ENCODE peak calls at places on chromosome 22, in eight cellular contexts. J, S, I, Z, U, K, D and M are unnamed samples. For H3K9me3, the result is how much of the 10 kb centered on the place peaks cover.

GRCh38 chr22:41816241-41816640 is 15.8 kb downstream of the CCDC134 start:
- DNase-seq in D (no peak), S (no peak), U (no peak), K (no peak), Z (no peak), I (no peak), J (no peak), M (no peak)

GRCh38 chr22:19757140-19757984 is 3.2 kb upstream of the TBX1 start:
- DNase-seq in D (no peak), S (no peak), I (no peak), U (no peak), Z (no peak), J (peak), K (no peak), M (no peak)

GRCh38 chr22:38062782-38063181 is 5.6 kb downstream of the PICK1 start:
- DNase-seq in I (no peak), K (no peak), J (no peak), S (no peak), Z (no peak), D (no peak), U (no peak), M (no peak)

GRCh38 chr22:30344447-30345200 is 12.1 kb downstream of the SF3A1 start:
- DNase-seq in S (no peak), Z (no peak), U (no peak), J (no peak), K (no peak), D (no peak), I (no peak), M (no peak)

GRCh38 chr22:38623357-38623756 is 32.8 kb downstream of the FAM227A start:
- DNase-seq in U (no peak), D (no peak), K (no peak), S (no peak), I (no peak), Z (no peak), J (no peak), M (no peak)

GRCh38 chr22:20302438-20303228 is 17.2 kb downstream of the DGCR6L start:
- DNase-seq in Z (no peak), J (peak), I (no peak), D (no peak), U (no peak), K (no peak), S (no peak), M (no peak)

GRCh38 chr22:26748845-26749244 is 91.5 kb downstream of the MIAT start:
- DNase-seq in I (no peak), Z (no peak), J (no peak), S (no peak), D (no peak), U (no peak), K (no peak), M (no peak)

GRCh38 chr22:24059121-24059520 is 48.0 kb downstream of the CABIN1 start:
- DNase-seq in U (no peak), J (no peak), Z (no peak), I (no peak), S (no peak), K (no peak), D (no peak), M (peak)

GRCh38 chr22:19759459-19759993 is 1.1 kb upstream of the TBX1 start:
- DNase-seq in I (no peak), S (no peak), Z (no peak), D (no peak), J (no peak), U (no peak), K (no peak), M (no peak)

GRCh38 chr22:44019846-44020245 is 4.3 kb upstream of the PARVB start:
- DNase-seq in I (no peak), K (peak), S (no peak), Z (no peak), U (no peak), D (no peak), J (no peak), M (no peak)

GRCh38 chr22:26403827-26404226 is 25.2 kb upstream of the ASPHD2 start:
- DNase-seq in K (no peak), U (no peak), J (no peak), Z (no peak), D (no peak), I (no peak), S (no peak), M (no peak)

GRCh38 chr22:45441158-45441557 is 27.7 kb downstream of the RIBC2 start:
- DNase-seq in J (no peak), I (no peak), S (peak), Z (no peak), U (no peak), K (peak), D (no peak), M (no peak)

GRCh38 chr22:40434101-40434500 is 63.7 kb downstream of the SGSM3 start:
- DNase-seq in J (no peak), Z (no peak), U (no peak), D (no peak), S (no peak), K (no peak), I (no peak), M (no peak)

GRCh38 chr22:41917906-41918791 is 3.3 kb upstream of the SHISA8 start:
- DNase-seq in I (no peak), K (peak), D (no peak), U (no peak), Z (no peak), J (peak), S (peak), M (no peak)

GRCh38 chr22:20397498-20397897 is 3.5 kb downstream of the ZNF74 start:
- DNase-seq in Z (no peak), I (no peak), U (no peak), D (no peak), K (no peak), J (no peak), S (no peak), M (no peak)

GRCh38 chr22:25448435-25449051 is 115.9 kb upstream of the GRK3 start:
- DNase-seq in D (no peak), S (peak), I (no peak), J (no peak), U (no peak), K (no peak), Z (no peak), M (no peak)

GRCh38 chr22:46027219-46028068 is 50.5 kb upstream of the WNT7B start:
- DNase-seq in I (peak), U (no peak), Z (no peak), K (peak), D (no peak), S (no peak), J (peak), M (no peak)

GRCh38 chr22:41914611-41915034 is 251 bp downstream of the SHISA8 start:
- DNase-seq in U (no peak), J (no peak), I (no peak), D (no peak), K (no peak), Z (no peak), S (no peak), M (no peak)

GRCh38 chr22:41528938-41529561 is 15.2 kb downstream of the POLR3H start:
- DNase-seq in I (no peak), J (no peak), D (no peak), S (no peak), Z (no peak), K (no peak), U (no peak), M (no peak)

GRCh38 chr22:37569009-37569920 is 9.0 kb downstream of the CDC42EP1 start:
- DNase-seq in K (no peak), J (peak), Z (no peak), D (no peak), U (no peak), I (peak), S (no peak), M (no peak)

GRCh38 chr22:29431986-29432385 is 6.4 kb upstream of the RFPL1 start:
- DNase-seq in S (no peak), D (no peak), J (no peak), U (no peak), K (no peak), Z (no peak), I (no peak), M (no peak)

GRCh38 chr22:25694167-25694907 is 47.7 kb upstream of the MYO18B start:
- DNase-seq in S (no peak), J (no peak), Z (no peak), D (no peak), K (no peak), I (no peak), U (no peak), M (no peak)

GRCh38 chr22:38957046-38957770 is at the start of gene APOBEC3A:
- DNase-seq in D (no peak), U (no peak), J (no peak), K (peak), Z (no peak), I (no peak), S (no peak), M (no peak)

GRCh38 chr22:27971926-27972325 is 52.9 kb upstream of the PITPNB start:
- DNase-seq in S (no peak), Z (no peak), D (no peak), I (no peak), U (no peak), J (no peak), K (no peak), M (no peak)

GRCh38 chr22:41976070-41976901 is 7.0 kb downstream of the SEPTIN3 start:
- DNase-seq in Z (no peak), U (peak), S (no peak), D (no peak), K (no peak), I (peak), J (no peak), M (no peak)

GRCh38 chr22:19492504-19493174 is 12.9 kb downstream of the CDC45 start:
- DNase-seq in J (no peak), U (no peak), K (no peak), D (no peak), Z (no peak), S (no peak), I (no peak), M (no peak)

GRCh38 chr22:19962909-19963806 is 21.5 kb upstream of the TXNRD2 start:
- DNase-seq in K (no peak), I (peak), D (no peak), Z (no peak), J (peak), S (peak), U (no peak), M (no peak)

GRCh38 chr22:24823787-24824186 is 17.8 kb downstream of the SGSM1 start:
- DNase-seq in S (no peak), K (no peak), D (no peak), Z (no peak), J (no peak), I (no peak), U (no peak), M (no peak)

GRCh38 chr22:19523240-19524169 is 705 bp downstream of the CLDN5 start:
- DNase-seq in J (no peak), K (no peak), I (no peak), D (no peak), S (peak), U (no peak), Z (no peak), M (no peak)

GRCh38 chr22:17373839-17374238 is 4.6 kb downstream of the CECR2 start:
- DNase-seq in J (no peak), Z (no peak), D (no peak), K (no peak), S (no peak), I (no peak), U (no peak), M (no peak)

GRCh38 chr22:49367016-49367697 is 460.5 kb downstream of the BRD1 start:
- DNase-seq in U (no peak), K (no peak), Z (no peak), D (no peak), J (no peak), I (peak), S (no peak), M (no peak)

GRCh38 chr22:49369726-49370717 is 457.7 kb downstream of the BRD1 start:
- DNase-seq in K (no peak), D (no peak), U (no peak), Z (no peak), I (peak), S (no peak), J (no peak), M (no peak)

GRCh38 chr22:49370841-49371301 is 456.8 kb downstream of the BRD1 start:
- DNase-seq in K (no peak), D (no peak), U (no peak), J (no peak), S (no peak), I (peak), Z (no peak), M (no peak)

GRCh38 chr22:49368221-49368975 is 459.3 kb downstream of the BRD1 start:
- DNase-seq in D (no peak), S (no peak), K (no peak), J (no peak), I (peak), U (no peak), Z (no peak), M (no peak)

GRCh38 chr22:49368976-49369725 is 458.5 kb downstream of the BRD1 start:
- DNase-seq in J (no peak), S (no peak), K (no peak), U (no peak), Z (no peak), D (no peak), I (peak), M (no peak)
- H3K9me3 ChIP-seq in J (under half), S (half or more), K (under half), U (under half), Z (under half), D (under half), I (under half), M (half or more)

DNA sequence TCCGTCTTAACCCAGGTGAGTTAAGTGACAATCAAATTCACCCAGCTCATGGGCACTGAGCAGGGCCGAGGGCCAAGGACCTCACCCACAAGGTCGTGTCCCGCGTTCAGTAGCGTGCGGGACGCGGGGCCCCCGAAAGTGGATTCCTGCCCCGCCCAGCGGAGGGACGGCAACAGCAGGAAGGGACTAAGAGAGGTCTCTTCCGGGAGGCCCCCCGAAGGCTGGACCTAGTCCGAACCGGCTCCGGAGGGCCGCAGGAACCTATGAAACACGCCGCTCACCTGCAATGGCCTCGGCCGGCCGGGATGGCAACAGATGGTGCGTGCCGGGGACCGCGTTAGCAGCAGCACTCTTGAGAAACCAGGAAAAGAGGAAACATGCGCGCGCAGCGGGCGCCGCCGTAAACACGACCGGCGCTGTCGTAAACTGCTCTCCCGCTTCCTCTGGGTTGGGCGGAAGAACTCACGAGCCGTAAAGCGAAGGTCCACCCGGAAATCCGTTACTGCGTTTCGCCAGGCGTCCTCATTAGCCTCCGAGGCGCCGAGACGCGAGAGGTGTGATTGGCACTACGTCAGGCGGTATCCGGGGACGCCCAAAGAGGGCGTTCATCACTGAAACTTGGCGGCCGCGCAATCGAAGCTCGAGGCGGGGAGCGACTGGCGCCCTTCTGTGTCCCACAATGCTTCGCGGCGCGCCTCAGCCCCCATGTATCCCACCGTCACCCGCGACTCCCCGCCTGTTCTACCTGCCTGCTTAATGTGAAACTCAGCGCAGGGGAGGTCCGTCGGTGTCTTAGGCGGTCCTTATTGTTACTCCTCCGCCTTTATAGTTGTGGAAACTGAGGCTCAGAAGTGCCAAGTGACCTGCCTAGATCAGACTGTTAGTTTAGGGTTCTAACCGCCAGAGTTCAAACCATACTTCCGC is at the start of gene EIF3D:
- DNase-seq in U (peak), S (peak), D (peak), I (peak), J (peak), K (peak), Z (peak), M (peak)
- H3K9me3 ChIP-seq in U (under half), S (under half), D (under half), I (under half), J (under half), K (under half), Z (under half), M (under half)

GRCh38 chr22:47299211-47299878 is 536.9 kb downstream of the TBC1D22A start:
- DNase-seq in I (no peak), S (no peak), Z (no peak), J (no peak), K (no peak), D (no peak), U (no peak), M (no peak)
- H3K9me3 ChIP-seq in I (under half), S (half or more), Z (under half), J (under half), K (under half), D (under half), U (under half), M (under half)

GRCh38 chr22:47355776-47356432 is 593.5 kb downstream of the TBC1D22A start:
- DNase-seq in Z (no peak), U (no peak), S (no peak), K (no peak), J (peak), D (no peak), I (no peak), M (no peak)

GRCh38 chr22:47357493-47357892 is 595.0 kb downstream of the TBC1D22A start:
- DNase-seq in U (no peak), S (no peak), J (no peak), I (no peak), Z (no peak), D (no peak), K (no peak), M (no peak)

GRCh38 chr22:47355388-47355725 is 592.9 kb downstream of the TBC1D22A start:
- DNase-seq in S (no peak), J (no peak), Z (no peak), U (no peak), I (no peak), K (no peak), D (no peak), M (no peak)

GRCh38 chr22:47356433-47357011 is 594.1 kb downstream of the TBC1D22A start:
- DNase-seq in S (no peak), U (no peak), D (no peak), J (no peak), K (no peak), I (no peak), Z (no peak), M (no peak)

GRCh38 chr22:47357086-47357485 is 594.6 kb downstream of the TBC1D22A start:
- DNase-seq in K (no peak), D (no peak), I (no peak), J (peak), U (no peak), Z (no peak), S (no peak), M (no peak)
- H3K9me3 ChIP-seq in K (under half), D (under half), I (under half), J (under half), U (under half), Z (under half), S (under half), M (under half)

GRCh38 chr22:21948824-21949568 is 3.7 kb downstream of the PPM1F start:
- DNase-seq in Z (no peak), U (no peak), D (no peak), S (no peak), J (no peak), I (no peak), K (peak), M (no peak)

GRCh38 chr22:21949948-21950347 is 2.7 kb downstream of the PPM1F start:
- DNase-seq in U (no peak), I (no peak), D (no peak), S (no peak), J (no peak), Z (no peak), K (no peak), M (no peak)

GRCh38 chr22:21949569-21949918 is 3.1 kb downstream of the PPM1F start:
- DNase-seq in K (no peak), I (no peak), D (no peak), U (no peak), Z (no peak), J (no peak), S (no peak), M (no peak)

GRCh38 chr22:21947040-21948014 is 5.3 kb downstream of the PPM1F start:
- DNase-seq in U (no peak), J (no peak), S (peak), K (no peak), Z (no peak), D (no peak), I (no peak), M (peak)

GRCh38 chr22:21948390-21948789 is 4.3 kb downstream of the PPM1F start:
- DNase-seq in Z (no peak), J (no peak), U (no peak), S (no peak), I (no peak), K (no peak), D (no peak), M (no peak)
- H3K9me3 ChIP-seq in Z (under half), J (under half), U (under half), S (under half), I (under half), K (under half), D (under half), M (under half)

DNA sequence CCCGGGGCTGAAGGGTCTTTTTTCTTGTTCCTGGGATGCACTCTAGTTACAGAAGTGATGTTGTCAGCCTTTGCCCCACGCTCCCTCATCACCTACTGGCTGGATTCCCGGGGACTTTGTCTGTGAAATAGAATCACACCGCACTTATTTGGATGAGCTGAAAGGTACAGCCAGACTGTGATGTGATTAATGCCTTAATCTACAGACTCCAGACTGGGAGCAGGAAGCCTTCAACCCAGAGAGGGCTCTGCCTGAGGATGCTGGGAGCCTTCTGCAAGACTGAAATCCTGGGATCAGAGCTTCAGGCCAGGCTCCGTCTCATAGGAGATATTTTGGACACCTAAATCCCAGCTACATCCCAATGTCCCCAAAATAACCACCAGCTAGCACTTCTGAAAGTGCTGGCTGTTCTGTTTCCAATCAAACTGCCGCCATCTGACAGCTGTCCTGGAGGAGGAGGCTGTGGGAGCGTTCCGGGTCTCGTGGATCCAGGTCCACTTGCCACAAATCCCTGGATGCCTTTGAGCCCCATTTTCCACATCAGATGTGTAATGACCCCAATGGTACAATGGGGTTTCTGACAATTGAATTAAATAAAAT is 688.5 kb downstream of the TBC1D22A start:
- DNase-seq in S (no peak), K (no peak), D (no peak), J (no peak), Z (no peak), I (no peak), U (no peak), M (no peak)
- H3K9me3 ChIP-seq in S (under half), K (under half), D (under half), J (under half), Z (under half), I (under half), U (under half), M (under half)

DNA sequence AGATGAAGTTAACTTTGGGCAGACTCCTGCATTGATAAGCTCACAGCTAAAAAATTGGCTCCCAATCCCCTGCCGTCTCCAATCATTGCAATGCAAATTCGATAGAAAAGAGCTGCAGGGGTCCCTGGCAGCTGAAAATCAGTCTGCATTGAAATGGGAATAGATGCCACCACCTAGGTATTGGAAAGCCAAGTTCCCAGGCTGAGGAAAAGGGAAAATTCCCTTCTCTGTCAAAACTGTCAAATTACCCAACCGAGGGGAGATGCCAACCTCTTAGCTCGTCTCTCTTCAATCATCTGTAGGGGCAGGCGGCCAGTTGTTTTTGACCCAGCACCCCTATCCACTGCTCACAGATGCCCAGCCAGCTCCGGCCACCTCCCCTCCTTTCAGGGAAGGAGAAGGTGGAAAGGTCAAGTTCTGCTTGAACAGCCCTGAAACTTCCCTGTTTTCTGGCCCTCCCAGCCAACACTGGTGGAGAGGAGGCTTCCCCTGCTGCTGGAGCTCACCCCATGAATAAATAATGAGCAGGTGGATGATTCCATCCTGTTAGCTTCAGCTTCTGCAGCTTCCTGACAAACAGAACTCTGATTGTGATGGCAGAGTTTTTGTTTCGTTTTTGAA is 916.3 kb downstream of the TBC1D22A start:
- DNase-seq in J (no peak), Z (no peak), U (no peak), I (no peak), D (no peak), S (no peak), K (no peak), M (no peak)
- H3K9me3 ChIP-seq in J (under half), Z (under half), U (under half), I (under half), D (under half), S (under half), K (under half), M (half or more)